ENCODE peak calls at places on chromosomes 3 and 15, in six cellular contexts. One of them, this sample, is unnamed.

GRCh38 chr3:158452324-158452723 is 118.7 kb upstream of the MLF1 start:
- DNase-seq in SK-N-SH: no peak
- DNase-seq in MM.1S: no peak
- DNase-seq in OCI-LY7: no peak
- DNase-seq in PC-3: no peak
- DNase-seq in hepatocyte: no peak
- DNase-seq in this sample: peak

GRCh38 chr3:127419641-127420354 is 132.0 kb upstream of the PRR20G start:
- DNase-seq in SK-N-SH: no peak
- DNase-seq in OCI-LY7: no peak
- DNase-seq in PC-3: no peak
- DNase-seq in hepatocyte: no peak
- DNase-seq in MM.1S: no peak
- DNase-seq in this sample: no peak

GRCh38 chr3:10253731-10254130 is 5.5 kb downstream of the TATDN2 start:
- DNase-seq in PC-3: no peak
- DNase-seq in SK-N-SH: no peak
- DNase-seq in OCI-LY7: no peak
- DNase-seq in MM.1S: no peak
- DNase-seq in hepatocyte: no peak
- DNase-seq in this sample: no peak

GRCh38 chr3:11380314-11380713 is 108.1 kb downstream of the ATG7 start:
- DNase-seq in SK-N-SH: no peak
- DNase-seq in PC-3: no peak
- DNase-seq in MM.1S: no peak
- DNase-seq in hepatocyte: peak
- DNase-seq in OCI-LY7: no peak
- DNase-seq in this sample: no peak

GRCh38 chr3:136305879-136306278 is 55.7 kb downstream of the PCCB start:
- DNase-seq in hepatocyte: no peak
- DNase-seq in SK-N-SH: no peak
- DNase-seq in PC-3: no peak
- DNase-seq in OCI-LY7: peak
- DNase-seq in MM.1S: peak
- DNase-seq in this sample: peak

GRCh38 chr3:155313303-155313702 is 19.8 kb upstream of the STRIT1 start:
- DNase-seq in PC-3: peak
- DNase-seq in hepatocyte: no peak
- DNase-seq in OCI-LY7: no peak
- DNase-seq in SK-N-SH: no peak
- DNase-seq in MM.1S: no peak
- DNase-seq in this sample: peak

GRCh38 chr3:18297131-18297530 is 128.0 kb downstream of the SATB1 start:
- DNase-seq in OCI-LY7: no peak
- DNase-seq in MM.1S: no peak
- DNase-seq in SK-N-SH: no peak
- DNase-seq in PC-3: no peak
- DNase-seq in hepatocyte: no peak
- DNase-seq in this sample: no peak

GRCh38 chr3:27607370-27607769 is 114.8 kb downstream of the EOMES start:
- DNase-seq in SK-N-SH: no peak
- DNase-seq in OCI-LY7: no peak
- DNase-seq in PC-3: peak
- DNase-seq in MM.1S: no peak
- DNase-seq in hepatocyte: no peak
- DNase-seq in this sample: peak

GRCh38 chr3:129139911-129140310 is 18.3 kb upstream of the RAB43 start:
- DNase-seq in PC-3: no peak
- DNase-seq in OCI-LY7: no peak
- DNase-seq in SK-N-SH: no peak
- DNase-seq in MM.1S: no peak
- DNase-seq in hepatocyte: no peak
- DNase-seq in this sample: no peak

GRCh38 chr3:63972987-63973386 is 50.3 kb downstream of the PSMD6 start:
- DNase-seq in hepatocyte: no peak
- DNase-seq in SK-N-SH: no peak
- DNase-seq in PC-3: no peak
- DNase-seq in OCI-LY7: no peak
- DNase-seq in MM.1S: no peak
- DNase-seq in this sample: no peak

GRCh38 chr3:120462409-120462959 is 11.7 kb upstream of the FSTL1 start:
- DNase-seq in PC-3: no peak
- DNase-seq in hepatocyte: no peak
- DNase-seq in OCI-LY7: no peak
- DNase-seq in SK-N-SH: no peak
- DNase-seq in MM.1S: no peak
- DNase-seq in this sample: no peak

GRCh38 chr15:81813215-81813614 is 232.6 kb downstream of the MEX3B start:
- DNase-seq in OCI-LY7: no peak
- DNase-seq in PC-3: peak
- DNase-seq in SK-N-SH: peak
- DNase-seq in hepatocyte: peak
- DNase-seq in MM.1S: peak
- DNase-seq in this sample: no peak

GRCh38 chr3:106582151-106582550 is 713.3 kb upstream of the CBLB start:
- DNase-seq in OCI-LY7: no peak
- DNase-seq in PC-3: no peak
- DNase-seq in MM.1S: no peak
- DNase-seq in hepatocyte: no peak
- DNase-seq in SK-N-SH: no peak
- DNase-seq in this sample: peak

GRCh38 chr3:39398700-39399099 is 7.8 kb upstream of the RPSA start:
- DNase-seq in MM.1S: no peak
- DNase-seq in PC-3: no peak
- DNase-seq in SK-N-SH: no peak
- DNase-seq in hepatocyte: no peak
- DNase-seq in OCI-LY7: no peak
- DNase-seq in this sample: no peak

GRCh38 chr3:52058111-52058510 is 1.7 kb upstream of the DUSP7 start:
- DNase-seq in MM.1S: no peak
- DNase-seq in hepatocyte: no peak
- DNase-seq in OCI-LY7: peak
- DNase-seq in PC-3: no peak
- DNase-seq in SK-N-SH: no peak
- DNase-seq in this sample: peak

GRCh38 chr3:14324224-14324944 is 78.0 kb upstream of the SLC6A6 start:
- DNase-seq in PC-3: peak
- DNase-seq in MM.1S: no peak
- DNase-seq in hepatocyte: no peak
- DNase-seq in SK-N-SH: no peak
- DNase-seq in OCI-LY7: no peak
- DNase-seq in this sample: peak

GRCh38 chr3:165895919-165896318 is 58.7 kb upstream of the BCHE start:
- DNase-seq in SK-N-SH: peak
- DNase-seq in hepatocyte: peak
- DNase-seq in MM.1S: peak
- DNase-seq in PC-3: peak
- DNase-seq in OCI-LY7: peak
- DNase-seq in this sample: no peak

GRCh38 chr3:181417748-181418147 is 294.0 kb upstream of the SOX2 start:
- DNase-seq in hepatocyte: peak
- DNase-seq in PC-3: no peak
- DNase-seq in SK-N-SH: peak
- DNase-seq in OCI-LY7: no peak
- DNase-seq in MM.1S: no peak
- DNase-seq in this sample: peak

GRCh38 chr3:138078901-138079344 is 36.5 kb downstream of the DZIP1L start:
- DNase-seq in OCI-LY7: no peak
- DNase-seq in PC-3: peak
- DNase-seq in SK-N-SH: no peak
- DNase-seq in hepatocyte: peak
- DNase-seq in MM.1S: no peak
- DNase-seq in this sample: peak

GRCh38 chr3:195270350-195271115 is 426 bp downstream of the XXYLT1 start:
- DNase-seq in hepatocyte: peak
- DNase-seq in OCI-LY7: peak
- DNase-seq in MM.1S: peak
- DNase-seq in SK-N-SH: peak
- DNase-seq in PC-3: peak
- DNase-seq in this sample: peak

GRCh38 chr3:150106752-150107428 is 136.2 kb upstream of the PFN2 start:
- DNase-seq in OCI-LY7: no peak
- DNase-seq in SK-N-SH: peak
- DNase-seq in MM.1S: no peak
- DNase-seq in PC-3: peak
- DNase-seq in hepatocyte: peak
- DNase-seq in this sample: peak

GRCh38 chr3:14552717-14553116 is 12.6 kb upstream of the GRIP2 start:
- DNase-seq in hepatocyte: no peak
- DNase-seq in PC-3: no peak
- DNase-seq in SK-N-SH: no peak
- DNase-seq in MM.1S: no peak
- DNase-seq in OCI-LY7: no peak
- DNase-seq in this sample: no peak

GRCh38 chr15:83112233-83112958 is 5.0 kb downstream of the TM6SF1 start:
- DNase-seq in MM.1S: no peak
- DNase-seq in hepatocyte: no peak
- DNase-seq in SK-N-SH: no peak
- DNase-seq in PC-3: no peak
- DNase-seq in OCI-LY7: no peak
- DNase-seq in this sample: no peak

GRCh38 chr3:56302417-56302816 is 165.8 kb downstream of the ERC2 start:
- DNase-seq in PC-3: peak
- DNase-seq in hepatocyte: no peak
- DNase-seq in OCI-LY7: peak
- DNase-seq in MM.1S: no peak
- DNase-seq in SK-N-SH: no peak
- DNase-seq in this sample: peak

GRCh38 chr15:66789029-66790025 is 87.3 kb downstream of the SMAD6 start:
- DNase-seq in OCI-LY7: peak
- DNase-seq in MM.1S: no peak
- DNase-seq in SK-N-SH: no peak
- DNase-seq in hepatocyte: peak
- DNase-seq in PC-3: peak
- DNase-seq in this sample: peak
- TF ChIP-seq EZH2phosphoT487 in OCI-LY7: no peak
- TF ChIP-seq EZH2phosphoT487 in MM.1S: no peak
- TF ChIP-seq EZH2phosphoT487 in SK-N-SH: no peak
- TF ChIP-seq EZH2phosphoT487 in hepatocyte: no peak
- TF ChIP-seq EZH2phosphoT487 in PC-3: no peak
- TF ChIP-seq EZH2phosphoT487 in this sample: no peak

GRCh38 chr3:62662680-62663079 is 212.5 kb downstream of the CADPS start:
- DNase-seq in OCI-LY7: no peak
- DNase-seq in PC-3: no peak
- DNase-seq in MM.1S: no peak
- DNase-seq in SK-N-SH: peak
- DNase-seq in hepatocyte: no peak
- DNase-seq in this sample: no peak

GRCh38 chr3:62667714-62668113 is 207.5 kb downstream of the CADPS start:
- DNase-seq in MM.1S: no peak
- DNase-seq in SK-N-SH: no peak
- DNase-seq in OCI-LY7: peak
- DNase-seq in PC-3: no peak
- DNase-seq in hepatocyte: no peak
- DNase-seq in this sample: no peak

GRCh38 chr3:62670351-62670750 is 204.9 kb downstream of the CADPS start:
- DNase-seq in MM.1S: no peak
- DNase-seq in hepatocyte: peak
- DNase-seq in SK-N-SH: no peak
- DNase-seq in PC-3: no peak
- DNase-seq in OCI-LY7: no peak
- DNase-seq in this sample: peak

GRCh38 chr3:62669161-62669560 is 206.1 kb downstream of the CADPS start:
- DNase-seq in SK-N-SH: no peak
- DNase-seq in PC-3: no peak
- DNase-seq in MM.1S: no peak
- DNase-seq in OCI-LY7: no peak
- DNase-seq in hepatocyte: no peak
- DNase-seq in this sample: no peak

GRCh38 chr3:62665627-62666433 is 209.4 kb downstream of the CADPS start:
- DNase-seq in MM.1S: peak
- DNase-seq in OCI-LY7: peak
- DNase-seq in PC-3: peak
- DNase-seq in SK-N-SH: peak
- DNase-seq in hepatocyte: peak
- DNase-seq in this sample: peak
- TF ChIP-seq EZH2phosphoT487 in MM.1S: no peak
- TF ChIP-seq EZH2phosphoT487 in OCI-LY7: no peak
- TF ChIP-seq EZH2phosphoT487 in PC-3: no peak
- TF ChIP-seq EZH2phosphoT487 in SK-N-SH: no peak
- TF ChIP-seq EZH2phosphoT487 in hepatocyte: no peak
- TF ChIP-seq EZH2phosphoT487 in this sample: no peak

GRCh38 chr15:85589873-85590272 is 204.9 kb downstream of the KLHL25 start:
- DNase-seq in OCI-LY7: no peak
- DNase-seq in hepatocyte: peak
- DNase-seq in SK-N-SH: no peak
- DNase-seq in PC-3: peak
- DNase-seq in MM.1S: no peak
- DNase-seq in this sample: peak

GRCh38 chr15:85588657-85589056 is 206.1 kb downstream of the KLHL25 start:
- DNase-seq in hepatocyte: peak
- DNase-seq in SK-N-SH: no peak
- DNase-seq in OCI-LY7: no peak
- DNase-seq in MM.1S: no peak
- DNase-seq in PC-3: no peak
- DNase-seq in this sample: peak

GRCh38 chr15:85584791-85585360 is 204.5 kb downstream of the AKAP13 start:
- DNase-seq in SK-N-SH: no peak
- DNase-seq in MM.1S: no peak
- DNase-seq in PC-3: no peak
- DNase-seq in hepatocyte: no peak
- DNase-seq in OCI-LY7: no peak
- DNase-seq in this sample: no peak

GRCh38 chr15:85591622-85592021 is 203.1 kb downstream of the KLHL25 start:
- DNase-seq in MM.1S: no peak
- DNase-seq in SK-N-SH: no peak
- DNase-seq in OCI-LY7: no peak
- DNase-seq in hepatocyte: no peak
- DNase-seq in PC-3: no peak
- DNase-seq in this sample: no peak

GRCh38 chr15:85587707-85588441 is 206.9 kb downstream of the KLHL25 start:
- DNase-seq in hepatocyte: peak
- DNase-seq in MM.1S: no peak
- DNase-seq in PC-3: peak
- DNase-seq in OCI-LY7: no peak
- DNase-seq in SK-N-SH: no peak
- DNase-seq in this sample: peak
- TF ChIP-seq EZH2phosphoT487 in hepatocyte: no peak
- TF ChIP-seq EZH2phosphoT487 in MM.1S: no peak
- TF ChIP-seq EZH2phosphoT487 in PC-3: no peak
- TF ChIP-seq EZH2phosphoT487 in OCI-LY7: no peak
- TF ChIP-seq EZH2phosphoT487 in SK-N-SH: no peak
- TF ChIP-seq EZH2phosphoT487 in this sample: no peak

DNA sequence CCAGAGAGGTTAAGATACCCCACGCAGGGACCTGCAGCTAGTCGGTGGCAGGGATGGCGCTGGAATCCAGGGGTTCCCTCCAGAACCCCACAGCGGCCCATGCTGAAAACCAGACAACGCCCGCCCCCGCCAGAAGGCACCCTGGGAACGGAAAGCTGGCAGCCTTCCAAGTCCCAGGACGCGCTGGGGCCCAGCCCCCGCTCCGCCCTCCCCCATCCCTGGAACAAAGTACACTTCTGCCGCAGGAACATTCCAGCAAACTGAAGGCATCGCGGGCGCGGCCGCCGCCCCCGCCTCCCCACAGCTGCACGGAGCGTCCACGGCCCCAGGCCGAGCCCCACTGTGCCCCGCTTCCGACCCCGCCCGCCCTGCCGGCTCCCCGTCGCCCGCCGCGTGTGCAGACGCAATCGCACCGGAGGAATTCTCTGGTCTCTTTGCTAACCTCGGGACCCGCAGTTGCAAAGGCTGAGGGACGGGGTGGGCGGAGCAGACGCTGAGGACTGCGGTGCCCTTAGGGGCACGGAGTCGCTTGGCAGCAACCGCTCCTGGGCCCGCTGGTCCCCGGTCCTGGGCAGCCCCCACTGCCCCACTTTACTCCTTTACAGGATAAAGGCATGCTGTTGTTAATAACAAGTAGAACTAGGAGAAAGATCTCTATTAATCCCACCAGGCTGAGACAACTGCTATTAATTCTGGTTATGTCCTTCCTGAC is 44.8 kb upstream of the RNU6-1 start:
- DNase-seq in hepatocyte: peak
- DNase-seq in MM.1S: peak
- DNase-seq in PC-3: peak
- DNase-seq in OCI-LY7: no peak
- DNase-seq in SK-N-SH: peak
- DNase-seq in this sample: peak
- TF ChIP-seq EZH2phosphoT487 in hepatocyte: no peak
- TF ChIP-seq EZH2phosphoT487 in MM.1S: no peak
- TF ChIP-seq EZH2phosphoT487 in PC-3: no peak
- TF ChIP-seq EZH2phosphoT487 in OCI-LY7: no peak
- TF ChIP-seq EZH2phosphoT487 in SK-N-SH: no peak
- TF ChIP-seq EZH2phosphoT487 in this sample: no peak